ENCODE peak calls at places on chromosomes 5 and 9, in six cellular contexts. O, G, Y, N, P and V are unnamed samples.

GRCh38 chr5:119355636-119356383 is at the start of gene TNFAIP8:
- DNase-seq in O (peak), G (peak), Y (peak), N (peak), P (peak), V (peak)

GRCh38 chr9:98993570-98993945 is 49.9 kb downstream of the COL15A1 start:
- DNase-seq in O (no peak), G (no peak), Y (peak), N (no peak), P (peak), V (peak)

GRCh38 chr9:33619666-33620404 is 95.8 kb downstream of the ANKRD18B start:
- DNase-seq in O (no peak), G (no peak), Y (peak), N (peak), P (no peak), V (no peak)

GRCh38 chr9:76366275-76366674 is 28.0 kb downstream of the RFK start:
- DNase-seq in O (no peak), G (no peak), Y (no peak), N (no peak), P (no peak), V (no peak)

GRCh38 chr5:141637266-141637692 is 482 bp downstream of the RELL2 start:
- DNase-seq in O (peak), G (no peak), Y (no peak), N (no peak), P (peak), V (no peak)

GRCh38 chr9:2234371-2234893 is 219.3 kb downstream of the SMARCA2 start:
- DNase-seq in O (no peak), G (no peak), Y (no peak), N (peak), P (no peak), V (no peak)

GRCh38 chr9:2320126-2320525 is 301.5 kb upstream of the VLDLR start:
- DNase-seq in O (no peak), G (no peak), Y (peak), N (peak), P (no peak), V (no peak)

GRCh38 chr9:129671519-129671918 is 6.1 kb downstream of the PRRX2 start:
- DNase-seq in O (no peak), G (no peak), Y (no peak), N (peak), P (no peak), V (no peak)

GRCh38 chr5:136047858-136048257 is 19.1 kb downstream of the TGFBI start:
- DNase-seq in O (no peak), G (no peak), Y (no peak), N (no peak), P (no peak), V (no peak)

GRCh38 chr9:133683494-133684460 is 47.6 kb downstream of the DBH start:
- DNase-seq in O (no peak), G (no peak), Y (peak), N (peak), P (no peak), V (no peak)

GRCh38 chr5:75720882-75721281 is 3.6 kb upstream of the POC5 start:
- DNase-seq in O (no peak), G (no peak), Y (no peak), N (no peak), P (no peak), V (no peak)

GRCh38 chr5:143213851-143214363 is 189.6 kb downstream of the NR3C1 start:
- DNase-seq in O (no peak), G (no peak), Y (peak), N (peak), P (no peak), V (no peak)

GRCh38 chr5:6159864-6160199 is 218.5 kb downstream of the MED10 start:
- DNase-seq in O (no peak), G (no peak), Y (no peak), N (no peak), P (no peak), V (no peak)

GRCh38 chr9:104260004-104260403 is 165.9 kb downstream of the SMC2 start:
- DNase-seq in O (no peak), G (no peak), Y (no peak), N (no peak), P (no peak), V (no peak)

GRCh38 chr9:34158362-34158869 is 20.4 kb upstream of the UBAP1 start:
- DNase-seq in O (peak), G (no peak), Y (peak), N (peak), P (no peak), V (no peak)

GRCh38 chr9:100690438-100690837 is 112.6 kb downstream of the CAVIN4 start:
- DNase-seq in O (no peak), G (no peak), Y (no peak), N (no peak), P (no peak), V (no peak)

GRCh38 chr9:93117924-93118862 is 15.9 kb downstream of the NINJ1 start:
- DNase-seq in O (no peak), G (no peak), Y (no peak), N (no peak), P (no peak), V (no peak)

GRCh38 chr5:173757279-173757678 is 130.9 kb upstream of the CPEB4 start:
- DNase-seq in O (no peak), G (no peak), Y (no peak), N (no peak), P (no peak), V (no peak)

GRCh38 chr5:74546796-74547195 is 93.7 kb downstream of the ENC1 start:
- DNase-seq in O (no peak), G (no peak), Y (peak), N (peak), P (no peak), V (no peak)

GRCh38 chr9:14769235-14769580 is 46.7 kb upstream of the CER1 start:
- DNase-seq in O (peak), G (no peak), Y (no peak), N (peak), P (peak), V (no peak)

GRCh38 chr5:175351126-175351525 is 92.9 kb downstream of the DRD1 start:
- DNase-seq in O (no peak), G (no peak), Y (no peak), N (no peak), P (no peak), V (no peak)

GRCh38 chr5:31990296-31990695 is 183.8 kb downstream of the GOLPH3 start:
- DNase-seq in O (no peak), G (no peak), Y (no peak), N (no peak), P (peak), V (no peak)

GRCh38 chr5:123154857-123155467 is 65.9 kb downstream of the PRDM6 start:
- DNase-seq in O (no peak), G (no peak), Y (peak), N (no peak), P (no peak), V (no peak)

GRCh38 chr9:113508111-113508749 is 44.7 kb downstream of the RGS3 start:
- DNase-seq in O (no peak), G (peak), Y (no peak), N (no peak), P (no peak), V (peak)

GRCh38 chr5:141560141-141560540 is 58.7 kb downstream of the DIAPH1 start:
- DNase-seq in O (no peak), G (no peak), Y (no peak), N (no peak), P (no peak), V (no peak)

GRCh38 chr9:81819859-81820546 is 108.2 kb upstream of the SPATA31D4 start:
- DNase-seq in O (peak), G (no peak), Y (no peak), N (peak), P (peak), V (peak)

GRCh38 chr9:130606887-130607582 is 27.7 kb downstream of the FUBP3 start:
- DNase-seq in O (no peak), G (no peak), Y (no peak), N (peak), P (no peak), V (no peak)

GRCh38 chr5:1783214-1783551 is 16.5 kb downstream of the MRPL36 start:
- DNase-seq in O (no peak), G (no peak), Y (no peak), N (no peak), P (no peak), V (no peak)

GRCh38 chr9:108963459-108964143 is 29.4 kb downstream of the ABITRAM start:
- DNase-seq in O (no peak), G (no peak), Y (no peak), N (peak), P (peak), V (no peak)

GRCh38 chr5:157113007-157113406 is 4.2 kb upstream of the HAVCR2 start:
- DNase-seq in O (no peak), G (no peak), Y (no peak), N (peak), P (peak), V (no peak)
- H4K8ac ChIP-seq in O (no peak), G (no peak), Y (no peak), N (no peak), P (no peak), V (no peak)

DNA sequence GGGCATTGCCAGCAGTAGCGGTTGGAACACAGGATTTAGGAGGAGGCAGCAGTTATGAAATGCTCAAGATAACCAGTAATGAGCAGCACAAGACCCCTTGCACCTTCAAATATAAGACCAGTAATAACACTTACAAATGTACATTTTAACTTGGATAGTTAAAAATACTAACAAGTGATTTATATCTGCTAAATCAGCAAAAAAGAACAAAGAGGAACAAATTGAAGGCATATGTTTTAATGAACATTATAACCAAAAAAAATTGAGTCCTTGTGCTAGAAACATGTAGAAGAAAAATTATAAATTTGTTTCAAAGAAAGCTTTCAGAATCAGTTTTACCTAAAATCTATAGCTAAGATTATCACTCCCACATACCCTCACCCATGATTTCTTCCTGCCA is 52.0 kb downstream of the ALDH7A1 start:
- DNase-seq in O (no peak), G (no peak), Y (no peak), N (no peak), P (no peak), V (no peak)
- H3K14ac ChIP-seq in O (no peak), G (no peak), Y (no peak), N (no peak), P (no peak), V (no peak)

DNA sequence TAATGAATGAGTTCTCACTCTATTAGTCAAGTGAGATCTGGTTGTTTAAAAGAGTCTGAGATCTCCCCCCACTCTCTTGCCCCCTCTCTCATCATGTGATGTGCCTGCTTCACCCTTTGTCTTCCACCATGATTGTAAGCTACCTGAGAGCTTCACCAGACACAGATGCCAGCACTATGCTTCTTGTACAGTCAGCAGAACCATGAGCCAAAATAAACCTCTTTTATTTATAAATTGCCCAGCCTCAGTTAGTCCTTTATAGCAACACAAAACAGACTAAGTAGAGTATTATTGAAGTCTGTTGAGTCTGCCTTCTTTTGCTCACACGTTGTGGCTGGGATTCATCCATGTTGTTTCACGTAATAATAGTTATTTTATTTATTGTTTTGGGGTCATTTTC is 14.3 kb downstream of the CYSTM1 start:
- DNase-seq in O (no peak), G (no peak), Y (no peak), N (no peak), P (no peak), V (no peak)
- H4K8ac ChIP-seq in O (no peak), G (no peak), Y (no peak), N (no peak), P (no peak), V (no peak)

GRCh38 chr5:80289320-80289719 is 30.5 kb upstream of the SPZ1 start:
- DNase-seq in O (no peak), G (no peak), Y (no peak), N (no peak), P (no peak), V (no peak)
- H3K14ac ChIP-seq in O (no peak), G (no peak), Y (no peak), N (no peak), P (no peak), V (no peak)

GRCh38 chr5:83474986-83475385 is 3.4 kb downstream of the VCAN start:
- DNase-seq in O (peak), G (no peak), Y (no peak), N (no peak), P (no peak), V (no peak)

GRCh38 chr5:83475540-83476469 is 4.3 kb downstream of the VCAN start:
- DNase-seq in O (no peak), G (no peak), Y (peak), N (peak), P (peak), V (no peak)

GRCh38 chr5:83474170-83474796 is 2.7 kb downstream of the VCAN start:
- DNase-seq in O (peak), G (peak), Y (peak), N (peak), P (peak), V (peak)

GRCh38 chr5:83473344-83474169 is 2.0 kb downstream of the VCAN start:
- DNase-seq in O (peak), G (peak), Y (peak), N (peak), P (peak), V (peak)

GRCh38 chr5:83476470-83476817 is 4.9 kb downstream of the VCAN start:
- DNase-seq in O (no peak), G (no peak), Y (peak), N (no peak), P (no peak), V (no peak)
- H4K8ac ChIP-seq in O (no peak), G (no peak), Y (no peak), N (peak), P (no peak), V (no peak)

DNA sequence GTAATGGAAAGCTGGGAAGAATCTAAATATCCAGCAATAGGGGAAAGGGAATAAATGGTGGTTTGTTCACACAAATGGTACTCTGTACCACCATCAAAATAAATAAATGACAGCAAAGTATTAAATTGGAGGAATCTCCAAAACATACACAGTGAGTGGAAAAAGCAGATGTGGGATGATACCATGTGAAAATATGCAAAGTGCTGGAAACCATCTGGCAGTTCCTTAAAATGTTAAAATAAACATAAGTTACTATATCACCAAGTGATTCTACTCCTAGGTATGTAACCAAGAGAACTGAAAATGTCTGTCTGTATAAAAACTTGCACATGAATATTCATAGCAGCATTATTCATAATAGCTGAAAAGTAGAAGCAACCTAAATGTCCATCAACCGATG is 41.9 kb upstream of the TEX48 start:
- DNase-seq in O (no peak), G (no peak), Y (peak), N (peak), P (no peak), V (no peak)
- H3K14ac ChIP-seq in O (no peak), G (no peak), Y (no peak), N (no peak), P (no peak), V (no peak)

DNA sequence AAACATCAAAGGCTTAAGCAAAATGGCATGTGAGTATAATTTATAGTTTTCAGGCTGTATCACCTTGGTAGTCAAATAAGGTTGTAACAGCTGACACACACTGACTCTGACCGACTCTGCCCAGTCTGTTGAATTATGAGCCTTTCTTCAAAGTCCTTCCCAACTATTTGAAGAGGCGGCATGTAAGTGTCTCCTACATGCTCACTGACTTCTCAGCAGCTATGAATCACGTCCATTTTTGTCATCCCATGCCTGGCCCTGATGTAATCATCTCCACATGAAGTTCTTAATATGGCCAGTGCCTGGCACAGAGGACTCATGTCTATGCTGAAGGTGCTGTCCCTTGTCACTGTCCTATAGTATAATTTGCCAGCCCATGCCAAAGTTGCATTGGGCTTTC is 5.1 kb upstream of the PTBP3 start:
- DNase-seq in O (no peak), G (no peak), Y (peak), N (peak), P (peak), V (no peak)
- H4K8ac ChIP-seq in O (no peak), G (no peak), Y (no peak), N (no peak), P (no peak), V (no peak)

GRCh38 chr5:147668385-147668784 is 114.1 kb downstream of the JAKMIP2 start:
- DNase-seq in O (no peak), G (no peak), Y (no peak), N (no peak), P (no peak), V (no peak)

GRCh38 chr5:147671365-147671764 is 111.2 kb downstream of the JAKMIP2 start:
- DNase-seq in O (no peak), G (no peak), Y (no peak), N (no peak), P (no peak), V (no peak)

GRCh38 chr5:147669113-147669869 is 113.2 kb downstream of the JAKMIP2 start:
- DNase-seq in O (no peak), G (no peak), Y (no peak), N (no peak), P (no peak), V (no peak)

GRCh38 chr5:147673276-147673675 is 109.3 kb downstream of the JAKMIP2 start:
- DNase-seq in O (no peak), G (no peak), Y (no peak), N (no peak), P (no peak), V (no peak)

GRCh38 chr5:147670815-147671214 is 111.7 kb downstream of the JAKMIP2 start:
- DNase-seq in O (no peak), G (no peak), Y (no peak), N (no peak), P (no peak), V (no peak)
- H3K14ac ChIP-seq in O (no peak), G (no peak), Y (no peak), N (no peak), P (no peak), V (no peak)

DNA sequence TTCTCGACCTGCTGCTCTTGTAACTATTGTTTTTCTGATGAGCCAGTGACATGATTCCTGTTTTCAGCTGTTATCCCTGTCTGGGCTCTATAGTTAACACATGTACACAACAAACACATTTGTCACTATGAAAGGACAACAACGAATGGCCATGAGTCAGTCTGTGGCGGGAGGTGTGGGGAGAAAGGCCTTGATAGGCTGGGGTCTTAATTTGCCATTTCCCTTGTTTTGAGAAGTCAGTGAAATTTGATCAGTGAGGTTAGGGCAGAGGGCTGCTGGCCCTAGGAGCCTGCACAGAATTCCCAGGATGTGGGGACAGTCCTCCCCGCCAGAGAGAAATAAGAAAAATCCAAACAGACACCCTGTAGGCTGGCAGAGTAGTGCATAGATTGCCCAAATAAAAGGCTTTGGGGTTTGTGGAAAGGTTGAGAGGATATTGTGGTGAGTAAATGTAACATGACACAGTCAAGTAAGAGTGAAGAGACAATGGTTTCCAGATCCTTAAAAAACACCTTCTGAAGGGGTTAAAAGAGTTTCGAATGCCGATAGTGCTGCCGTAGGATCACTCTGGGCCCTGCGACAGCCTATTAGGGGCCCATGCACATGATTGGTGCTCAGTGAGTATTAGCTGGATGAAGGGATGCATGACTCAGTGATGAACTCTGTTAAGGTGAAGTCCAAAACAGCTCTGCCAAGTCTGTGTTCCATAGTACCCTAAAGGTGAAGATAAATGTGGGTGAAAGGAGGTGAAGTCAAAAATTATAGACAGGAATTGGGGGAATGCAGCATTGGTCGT is 110.9 kb upstream of the PRRC1 start:
- DNase-seq in O (no peak), G (no peak), Y (no peak), N (no peak), P (no peak), V (peak)
- H4K8ac ChIP-seq in O (no peak), G (no peak), Y (no peak), N (no peak), P (no peak), V (no peak)